ENCODE peak calls at places on chromosome 11, in six cellular contexts. W is IMR-90, V is neuronal stem cell, U is H1, O is trophoblast cell, M is H9. G is an unnamed sample.

GRCh38 chr11:1236316-1237127 is 13.7 kb downstream of the MUC5B start:
- DNase-seq in V (no peak), O (no peak), W (no peak), M (peak), U (no peak), G (no peak)

GRCh38 chr11:35272391-35272821 is 133.4 kb downstream of the CD44 start:
- DNase-seq in O (no peak), W (no peak), U (no peak), M (no peak), V (no peak), G (peak)

GRCh38 chr11:86594746-86595145 is 77.7 kb downstream of the ME3 start:
- DNase-seq in M (peak), U (no peak), O (no peak), V (no peak), W (peak), G (no peak)

GRCh38 chr11:92707665-92708064 is 261.8 kb upstream of the MTNR1B start:
- DNase-seq in M (no peak), U (no peak), V (no peak), W (no peak), O (no peak), G (no peak)

GRCh38 chr11:113197456-113197855 is 116.9 kb upstream of the TTC12 start:
- DNase-seq in U (no peak), M (no peak), O (no peak), V (no peak), W (no peak), G (no peak)

GRCh38 chr11:124475265-124475664 is 29.8 kb upstream of the OR8B8 start:
- DNase-seq in V (no peak), W (no peak), U (no peak), O (no peak), M (no peak), G (no peak)

GRCh38 chr11:63698976-63699733 is 17.9 kb downstream of the RTN3 start:
- DNase-seq in M (no peak), O (peak), U (no peak), W (no peak), V (no peak), G (no peak)

GRCh38 chr11:44609028-44609782 is 43.7 kb downstream of the CD82 start:
- DNase-seq in O (no peak), W (no peak), U (no peak), V (no peak), M (no peak), G (no peak)

GRCh38 chr11:125275905-125276634 is 111.5 kb downstream of the PKNOX2 start:
- DNase-seq in M (no peak), O (no peak), V (no peak), U (no peak), W (peak), G (peak)

GRCh38 chr11:28537822-28538221 is 429.6 kb downstream of the METTL15 start:
- DNase-seq in O (no peak), M (no peak), U (no peak), W (peak), V (no peak), G (peak)

GRCh38 chr11:15142838-15143237 is 28.1 kb downstream of the INSC start:
- DNase-seq in U (no peak), V (no peak), W (no peak), M (no peak), O (no peak), G (no peak)

GRCh38 chr11:75547617-75548054 is 14.4 kb upstream of the SERPINH1 start:
- DNase-seq in M (peak), U (no peak), V (peak), O (peak), W (peak), G (peak)

GRCh38 chr11:93577291-93577690 is 34.1 kb upstream of the SMCO4 start:
- DNase-seq in O (no peak), M (no peak), U (no peak), W (peak), V (no peak), G (no peak)

GRCh38 chr11:76102772-76103171 is 103.5 kb downstream of the WNT11 start:
- DNase-seq in O (no peak), U (no peak), W (peak), M (no peak), V (no peak), G (peak)

GRCh38 chr11:105244157-105244820 is 104.7 kb upstream of the CARD18 start:
- DNase-seq in W (peak), M (no peak), U (no peak), V (no peak), O (peak), G (peak)

GRCh38 chr11:14567064-14567651 is 47.0 kb upstream of the PSMA1 start:
- DNase-seq in U (no peak), O (no peak), V (no peak), W (no peak), M (no peak), G (no peak)

GRCh38 chr11:57484141-57484710 is 23.9 kb downstream of the RTN4RL2 start:
- DNase-seq in V (no peak), M (no peak), O (no peak), U (no peak), W (no peak), G (no peak)

GRCh38 chr11:84853841-84854497 is 773.2 kb downstream of the DLG2 start:
- DNase-seq in M (no peak), V (no peak), U (no peak), W (no peak), O (no peak), G (no peak)
- H3K18ac ChIP-seq in M (no peak), V (no peak), U (no peak), W (no peak), O (no peak), G (no peak)

GRCh38 chr11:2400069-2400760 is at the start of gene TSSC4:
- DNase-seq in U (peak), V (peak), M (peak), W (peak), O (peak), G (peak)
- H2AK5ac ChIP-seq in U (peak), V (peak), M (no peak), W (peak), O (peak), G (peak)

GRCh38 chr11:67288452-67289225 is 464 bp upstream of the ANKRD13D start:
- DNase-seq in O (peak), V (peak), W (peak), M (peak), U (no peak), G (peak)
- H3K14ac ChIP-seq in O (peak), V (peak), W (peak), M (peak), U (no peak), G (peak)

GRCh38 chr11:208917-209260 is 1.4 kb downstream of the RIC8A start:
- DNase-seq in U (no peak), M (no peak), V (no peak), W (no peak), O (no peak), G (no peak)

GRCh38 chr11:206516-207212 is 535 bp downstream of the BET1L start:
- DNase-seq in V (peak), U (no peak), W (no peak), O (no peak), M (no peak), G (peak)

GRCh38 chr11:208177-208916 is 839 bp downstream of the RIC8A start:
- DNase-seq in W (peak), M (peak), V (peak), U (peak), O (peak), G (peak)

GRCh38 chr11:206002-206384 is 1.2 kb downstream of the BET1L start:
- DNase-seq in V (no peak), M (no peak), U (no peak), W (no peak), O (no peak), G (no peak)

DNA sequence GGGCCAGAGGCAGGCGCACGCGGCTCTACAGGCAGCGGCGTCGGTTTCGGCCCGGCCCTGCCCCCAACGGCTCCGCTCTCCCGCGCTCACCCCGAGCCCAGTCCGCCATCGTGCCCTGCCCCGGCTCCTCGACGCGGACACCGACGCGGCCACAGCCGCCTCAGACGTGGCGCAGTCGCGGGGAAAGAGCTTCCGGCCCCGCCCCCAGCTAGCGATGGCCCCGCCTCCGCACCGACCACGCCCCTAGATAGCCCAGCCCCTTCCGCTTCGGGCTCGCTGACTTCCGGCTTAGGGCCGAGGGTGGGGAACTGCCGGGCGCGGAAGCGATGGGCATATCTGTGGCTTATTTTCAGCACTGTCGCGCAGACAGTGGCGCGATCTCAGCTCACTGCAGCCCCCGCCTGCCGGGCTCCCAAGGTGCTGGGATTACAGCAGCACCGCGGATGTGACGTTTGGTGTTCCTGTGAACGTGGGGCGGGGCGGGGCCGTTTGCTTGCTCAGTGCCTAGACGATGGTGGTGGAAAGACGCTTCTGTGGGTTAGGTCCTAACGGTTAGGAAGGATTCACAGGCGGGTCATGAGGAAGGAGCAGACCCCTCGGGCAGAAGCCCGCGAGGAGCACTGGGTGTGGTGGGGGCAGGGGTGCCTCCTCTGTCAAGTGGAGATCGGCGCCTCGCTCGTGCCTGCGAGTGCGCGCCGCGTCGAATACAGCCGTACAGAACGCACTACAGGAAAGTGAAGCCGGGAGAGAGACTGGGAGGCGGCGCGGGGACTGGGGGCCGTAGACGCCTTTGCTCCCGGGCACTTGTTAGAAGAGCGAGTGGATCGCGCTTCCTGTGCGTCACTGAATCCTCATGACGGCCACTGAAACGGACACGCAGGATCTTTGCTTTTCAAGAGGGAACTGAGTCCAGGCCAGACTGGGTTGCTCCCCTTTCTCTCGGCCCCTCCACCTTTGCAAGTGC is at the start of the genes BET1L and RIC8A:
- DNase-seq in V (peak), W (peak), U (peak), O (peak), M (peak), G (peak)
- H3K18ac ChIP-seq in V (peak), W (peak), U (peak), O (peak), M (peak), G (peak)

GRCh38 chr11:123168236-123168635 is 26.8 kb downstream of the CLMP start:
- DNase-seq in O (no peak), M (no peak), U (no peak), V (no peak), W (no peak), G (peak)
- H2AK5ac ChIP-seq in O (no peak), M (no peak), U (no peak), V (no peak), W (peak), G (no peak)

DNA sequence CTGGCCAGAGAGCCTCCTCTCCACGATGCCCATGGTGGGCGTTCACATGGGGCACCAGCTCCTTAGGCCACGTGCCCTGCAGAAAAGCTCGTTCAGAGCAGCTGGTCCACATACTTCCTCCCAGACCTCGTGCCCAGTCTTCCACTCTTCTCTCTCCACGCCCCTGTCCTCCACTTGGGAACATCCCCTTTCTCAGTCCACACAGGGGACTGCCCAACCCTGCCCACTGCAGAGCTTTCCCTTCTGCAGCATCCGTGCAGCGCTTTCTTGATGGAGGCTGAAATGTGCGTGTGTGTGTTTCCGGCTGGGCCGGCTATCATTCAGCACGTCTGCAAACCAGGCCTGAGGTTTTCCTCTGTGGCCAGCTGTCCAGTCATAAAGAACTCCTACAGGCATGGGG is 11.3 kb downstream of the TPCN2 start:
- DNase-seq in M (no peak), W (no peak), O (no peak), U (no peak), V (no peak), G (no peak)
- H3K14ac ChIP-seq in M (no peak), W (no peak), O (no peak), U (no peak), V (peak), G (no peak)

GRCh38 chr11:118913411-118914125 is 12.2 kb downstream of the BCL9L start:
- DNase-seq in W (no peak), V (no peak), O (no peak), U (no peak), M (peak), G (no peak)
- H3K18ac ChIP-seq in W (peak), V (peak), O (peak), U (peak), M (peak), G (peak)

DNA sequence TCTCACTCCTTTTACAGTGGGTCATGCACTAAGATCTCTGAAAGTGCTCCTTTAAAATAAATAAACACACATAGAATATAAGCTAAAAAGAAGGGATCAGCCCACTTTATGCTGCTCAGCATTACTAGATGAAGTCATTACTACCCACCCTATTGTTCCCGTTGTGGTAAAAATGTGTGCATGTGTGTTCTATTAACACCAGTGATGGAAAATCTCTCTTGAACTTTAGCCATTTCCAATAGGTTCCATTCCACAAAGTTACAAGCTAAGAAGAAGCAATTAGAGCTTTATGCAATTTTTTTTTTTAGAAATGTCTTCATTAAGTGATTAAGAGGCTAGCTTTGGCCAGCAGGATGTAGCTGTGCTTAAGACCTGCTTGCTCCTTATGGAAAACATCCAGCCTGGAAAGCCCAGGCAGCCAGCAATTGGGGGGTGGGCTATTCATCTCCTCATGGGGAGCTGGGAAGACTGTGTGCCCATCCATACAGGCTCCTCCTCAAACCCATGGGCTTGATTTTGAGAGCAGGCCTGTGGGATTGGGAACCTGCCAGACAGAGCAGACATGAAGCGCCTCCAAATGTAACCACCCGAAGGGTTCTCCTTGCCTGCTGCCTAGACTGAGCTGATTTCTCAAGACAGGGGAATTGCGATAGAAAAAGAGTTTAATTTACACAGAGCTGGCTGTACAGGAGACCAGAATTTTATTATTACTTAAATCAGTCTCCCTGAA is 92.9 kb upstream of the PARVA start:
- DNase-seq in W (peak), O (no peak), M (peak), U (no peak), V (no peak), G (peak)
- H2AK5ac ChIP-seq in W (peak), O (no peak), M (no peak), U (no peak), V (no peak), G (peak)

GRCh38 chr11:31419669-31420068 is 50.0 kb downstream of the DNAJC24 start:
- DNase-seq in M (no peak), V (no peak), O (no peak), U (no peak), W (peak), G (no peak)

GRCh38 chr11:31419138-31419537 is 49.5 kb downstream of the DNAJC24 start:
- DNase-seq in M (no peak), O (no peak), W (no peak), V (no peak), U (no peak), G (no peak)

GRCh38 chr11:31424652-31425051 is 55.0 kb downstream of the DNAJC24 start:
- DNase-seq in U (no peak), V (no peak), W (no peak), O (no peak), M (no peak), G (no peak)

GRCh38 chr11:31422703-31423102 is 53.0 kb downstream of the DNAJC24 start:
- DNase-seq in V (peak), O (no peak), U (no peak), M (no peak), W (no peak), G (no peak)

GRCh38 chr11:31421840-31422239 is 52.2 kb downstream of the DNAJC24 start:
- DNase-seq in W (no peak), U (no peak), M (no peak), V (peak), O (no peak), G (no peak)
- H3K14ac ChIP-seq in W (no peak), U (no peak), M (no peak), V (no peak), O (no peak), G (no peak)